ENCODE peak calls at places on chromosomes 13 and 19, in nine cellular contexts. One of them, this sample, is unnamed.

GRCh38 chr13:20654156-20654555 is 49.3 kb upstream of the IL17D start:
- DNase-seq in sigmoid colon: no peak
- DNase-seq in GM12878: no peak
- DNase-seq in HCT116: no peak
- DNase-seq in suprapubic skin: no peak
- DNase-seq in prostate gland: no peak
- DNase-seq in esophagus muscularis mucosa: no peak
- DNase-seq in stomach: no peak
- DNase-seq in transverse colon: no peak
- DNase-seq in this sample: no peak

GRCh38 chr13:35882722-35883497 is 248.3 kb downstream of the DCLK1 start:
- DNase-seq in sigmoid colon: no peak
- DNase-seq in GM12878: no peak
- DNase-seq in HCT116: no peak
- DNase-seq in suprapubic skin: no peak
- DNase-seq in prostate gland: no peak
- DNase-seq in esophagus muscularis mucosa: no peak
- DNase-seq in stomach: no peak
- DNase-seq in transverse colon: no peak
- DNase-seq in this sample: no peak

GRCh38 chr19:53958168-53958571 is 4.6 kb upstream of the CACNG8 start:
- DNase-seq in sigmoid colon: no peak
- DNase-seq in GM12878: no peak
- DNase-seq in HCT116: no peak
- DNase-seq in suprapubic skin: no peak
- DNase-seq in prostate gland: no peak
- DNase-seq in esophagus muscularis mucosa: no peak
- DNase-seq in stomach: no peak
- DNase-seq in transverse colon: no peak
- DNase-seq in this sample: no peak

GRCh38 chr19:32830231-32831014 is 39.1 kb downstream of the SLC7A9 start:
- DNase-seq in sigmoid colon: no peak
- DNase-seq in GM12878: no peak
- DNase-seq in HCT116: no peak
- DNase-seq in suprapubic skin: no peak
- DNase-seq in prostate gland: no peak
- DNase-seq in esophagus muscularis mucosa: no peak
- DNase-seq in stomach: no peak
- DNase-seq in transverse colon: no peak
- DNase-seq in this sample: no peak

GRCh38 chr13:105167385-105167784 is 1368.1 kb downstream of the EFNB2 start:
- DNase-seq in sigmoid colon: no peak
- DNase-seq in GM12878: no peak
- DNase-seq in HCT116: no peak
- DNase-seq in suprapubic skin: no peak
- DNase-seq in prostate gland: no peak
- DNase-seq in esophagus muscularis mucosa: no peak
- DNase-seq in stomach: no peak
- DNase-seq in transverse colon: no peak
- DNase-seq in this sample: no peak

GRCh38 chr19:4449022-4449825 is 8.4 kb downstream of the UBXN6 start:
- DNase-seq in sigmoid colon: peak; percentile 88
- DNase-seq in GM12878: no peak
- DNase-seq in HCT116: no peak
- DNase-seq in suprapubic skin: no peak
- DNase-seq in prostate gland: peak; percentile 89
- DNase-seq in esophagus muscularis mucosa: no peak
- DNase-seq in stomach: no peak
- DNase-seq in transverse colon: no peak
- DNase-seq in this sample: peak; percentile 66

GRCh38 chr13:31431722-31432137 is 232.0 kb downstream of the B3GLCT start:
- DNase-seq in sigmoid colon: no peak
- DNase-seq in GM12878: no peak
- DNase-seq in HCT116: peak; percentile 22
- DNase-seq in suprapubic skin: no peak
- DNase-seq in prostate gland: peak; percentile 9
- DNase-seq in esophagus muscularis mucosa: no peak
- DNase-seq in stomach: peak; percentile 51
- DNase-seq in transverse colon: peak; percentile 52
- DNase-seq in this sample: no peak

GRCh38 chr13:99382428-99383133 is 75.4 kb upstream of the GPR183 start:
- DNase-seq in sigmoid colon: peak; percentile 50
- DNase-seq in GM12878: no peak
- DNase-seq in HCT116: no peak
- DNase-seq in suprapubic skin: no peak
- DNase-seq in prostate gland: no peak
- DNase-seq in esophagus muscularis mucosa: no peak
- DNase-seq in stomach: no peak
- DNase-seq in transverse colon: peak; percentile 73
- DNase-seq in this sample: no peak

GRCh38 chr13:65342938-65343337 is 1887.2 kb downstream of the PCDH9 start:
- DNase-seq in sigmoid colon: no peak
- DNase-seq in GM12878: no peak
- DNase-seq in HCT116: no peak
- DNase-seq in suprapubic skin: no peak
- DNase-seq in prostate gland: no peak
- DNase-seq in esophagus muscularis mucosa: no peak
- DNase-seq in stomach: no peak
- DNase-seq in transverse colon: no peak
- DNase-seq in this sample: no peak

GRCh38 chr19:15104003-15104402 is 3.2 kb upstream of the SYDE1 start:
- DNase-seq in sigmoid colon: no peak
- DNase-seq in GM12878: no peak
- DNase-seq in HCT116: no peak
- DNase-seq in suprapubic skin: no peak
- DNase-seq in prostate gland: no peak
- DNase-seq in esophagus muscularis mucosa: no peak
- DNase-seq in stomach: no peak
- DNase-seq in transverse colon: no peak
- DNase-seq in this sample: no peak

GRCh38 chr13:48038763-48039162 is 1.2 kb downstream of the NUDT15 start:
- DNase-seq in sigmoid colon: no peak
- DNase-seq in GM12878: no peak
- DNase-seq in HCT116: no peak
- DNase-seq in suprapubic skin: no peak
- DNase-seq in prostate gland: no peak
- DNase-seq in esophagus muscularis mucosa: no peak
- DNase-seq in stomach: no peak
- DNase-seq in transverse colon: no peak
- DNase-seq in this sample: no peak

DNA sequence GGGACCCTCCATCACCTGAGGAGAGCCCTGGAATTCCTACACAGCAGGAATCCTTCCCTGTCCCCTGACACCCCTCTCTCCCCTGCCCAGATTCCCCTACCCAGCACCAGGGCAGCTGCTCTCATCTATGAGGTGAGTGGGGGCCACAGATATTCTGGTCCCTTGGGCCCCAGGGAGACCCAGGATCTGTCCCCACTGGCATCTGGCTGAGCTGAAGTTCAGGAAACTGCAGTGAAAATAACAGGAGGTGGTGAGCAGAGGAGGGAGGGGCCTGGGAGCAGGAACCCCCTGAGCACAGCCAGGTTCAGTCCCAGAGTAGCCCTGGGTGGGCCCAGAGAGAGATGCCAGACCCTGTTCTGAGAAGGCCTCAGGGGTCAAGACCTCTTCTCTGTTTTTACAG is 10.1 kb downstream of the CEACAM21 start:
- DNase-seq in sigmoid colon: no peak
- DNase-seq in GM12878: no peak
- DNase-seq in HCT116: no peak
- DNase-seq in suprapubic skin: no peak
- DNase-seq in prostate gland: no peak
- DNase-seq in esophagus muscularis mucosa: peak; percentile 53
- DNase-seq in stomach: no peak
- DNase-seq in transverse colon: no peak
- DNase-seq in this sample: no peak
- TF ChIP-seq POLR2AphosphoS5 in sigmoid colon: no peak
- TF ChIP-seq POLR2AphosphoS5 in GM12878: no peak
- TF ChIP-seq POLR2AphosphoS5 in HCT116: no peak
- TF ChIP-seq POLR2AphosphoS5 in suprapubic skin: no peak
- TF ChIP-seq POLR2AphosphoS5 in prostate gland: no peak
- TF ChIP-seq POLR2AphosphoS5 in esophagus muscularis mucosa: no peak
- TF ChIP-seq POLR2AphosphoS5 in stomach: no peak
- TF ChIP-seq POLR2AphosphoS5 in transverse colon: no peak
- TF ChIP-seq POLR2AphosphoS5 in this sample: no peak

GRCh38 chr13:22074403-22074802 is 403.5 kb downstream of the FGF9 start:
- DNase-seq in sigmoid colon: no peak
- DNase-seq in GM12878: no peak
- DNase-seq in HCT116: no peak
- DNase-seq in suprapubic skin: no peak
- DNase-seq in prostate gland: no peak
- DNase-seq in esophagus muscularis mucosa: no peak
- DNase-seq in stomach: no peak
- DNase-seq in transverse colon: no peak
- DNase-seq in this sample: no peak
- TF ChIP-seq POLR2A in sigmoid colon: no peak
- TF ChIP-seq POLR2A in GM12878: no peak
- TF ChIP-seq POLR2A in HCT116: no peak
- TF ChIP-seq POLR2A in suprapubic skin: no peak
- TF ChIP-seq POLR2A in prostate gland: no peak
- TF ChIP-seq POLR2A in esophagus muscularis mucosa: no peak
- TF ChIP-seq POLR2A in stomach: no peak
- TF ChIP-seq POLR2A in transverse colon: no peak
- TF ChIP-seq POLR2A in this sample: no peak

DNA sequence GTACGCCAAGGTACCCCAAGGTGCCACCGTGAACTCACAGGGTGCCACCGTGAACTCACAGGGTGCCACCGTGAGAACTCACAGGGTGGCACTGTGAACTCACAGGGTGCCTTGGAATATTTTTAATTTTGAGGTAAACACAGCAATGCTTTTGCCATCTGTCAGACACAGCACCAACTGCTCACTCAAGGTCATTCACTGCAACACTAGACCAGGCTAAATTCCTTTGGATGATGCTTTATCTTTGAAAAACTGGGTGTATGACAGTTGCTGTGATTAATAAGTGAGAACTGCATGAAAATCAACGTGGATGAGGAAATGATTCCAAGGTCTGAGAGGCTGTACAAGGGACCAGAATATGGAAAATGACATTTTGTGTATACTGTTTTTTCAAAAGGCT is 18.9 kb downstream of the SAFB2 start:
- DNase-seq in sigmoid colon: no peak
- DNase-seq in GM12878: no peak
- DNase-seq in HCT116: no peak
- DNase-seq in suprapubic skin: no peak
- DNase-seq in prostate gland: no peak
- DNase-seq in esophagus muscularis mucosa: no peak
- DNase-seq in stomach: no peak
- DNase-seq in transverse colon: no peak
- DNase-seq in this sample: no peak
- H3K36me3 ChIP-seq in sigmoid colon: peaks cover 42% of the 10 kb centered on the region
- H3K36me3 ChIP-seq in GM12878: peaks cover 59% of the 10 kb centered on the region
- H3K36me3 ChIP-seq in HCT116: peaks cover 75% of the 10 kb centered on the region
- H3K36me3 ChIP-seq in suprapubic skin: peaks cover 93% of the 10 kb centered on the region
- H3K36me3 ChIP-seq in prostate gland: peaks cover 9% of the 10 kb centered on the region
- H3K36me3 ChIP-seq in esophagus muscularis mucosa: peaks cover 98% of the 10 kb centered on the region
- H3K36me3 ChIP-seq in stomach: peaks cover 90% of the 10 kb centered on the region
- H3K36me3 ChIP-seq in transverse colon: peaks cover 83% of the 10 kb centered on the region
- H3K36me3 ChIP-seq in this sample: peaks cover 16% of the 10 kb centered on the region

DNA sequence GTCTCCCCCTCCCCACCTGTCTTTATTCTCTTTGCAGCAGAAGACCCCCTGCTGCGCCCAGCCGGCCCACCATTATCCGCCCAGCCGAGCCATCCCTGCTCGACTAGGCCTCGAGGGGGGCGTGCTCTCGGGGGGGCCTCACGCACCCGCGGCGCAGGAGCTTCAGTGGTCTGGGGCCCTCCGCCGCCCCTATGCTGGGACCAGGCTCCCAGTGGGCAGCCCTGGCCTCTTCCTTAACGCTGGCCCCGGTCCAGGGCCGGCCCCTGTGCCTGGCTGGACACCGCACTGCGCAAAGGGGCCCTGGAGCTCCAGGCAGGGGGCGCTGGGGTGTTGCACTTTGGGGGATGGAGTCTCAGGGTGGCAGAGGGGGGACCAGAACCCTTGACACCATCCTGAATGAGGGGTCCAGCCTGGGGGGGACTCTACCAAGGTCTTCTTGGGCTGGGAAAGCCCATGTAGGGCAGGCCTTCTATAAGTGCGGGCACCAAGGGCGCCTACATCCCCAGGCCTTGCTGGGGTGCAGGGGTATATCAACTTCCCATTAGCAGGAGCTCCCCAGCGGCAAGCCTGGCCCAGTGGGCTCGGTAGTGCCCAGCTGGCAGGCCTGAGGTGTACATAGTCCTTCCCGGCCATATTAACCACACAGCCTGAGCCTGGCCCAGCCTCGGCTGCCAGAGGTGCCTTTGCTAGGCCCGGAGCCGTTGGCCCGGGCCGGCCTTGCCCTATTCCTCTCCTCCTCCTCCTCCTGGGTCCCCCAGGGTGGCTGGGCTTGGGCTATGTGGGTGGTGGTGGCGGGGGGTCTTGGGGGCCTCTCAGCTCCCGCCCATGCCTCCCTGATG is 4.9 kb downstream of the TMED1 start:
- DNase-seq in sigmoid colon: no peak
- DNase-seq in GM12878: no peak
- DNase-seq in HCT116: no peak
- DNase-seq in suprapubic skin: no peak
- DNase-seq in prostate gland: no peak
- DNase-seq in esophagus muscularis mucosa: no peak
- DNase-seq in stomach: no peak
- DNase-seq in transverse colon: no peak
- DNase-seq in this sample: no peak
- TF ChIP-seq POLR2AphosphoS5 in sigmoid colon: no peak
- TF ChIP-seq POLR2AphosphoS5 in GM12878: no peak
- TF ChIP-seq POLR2AphosphoS5 in HCT116: no peak
- TF ChIP-seq POLR2AphosphoS5 in suprapubic skin: no peak
- TF ChIP-seq POLR2AphosphoS5 in prostate gland: no peak
- TF ChIP-seq POLR2AphosphoS5 in esophagus muscularis mucosa: no peak
- TF ChIP-seq POLR2AphosphoS5 in stomach: no peak
- TF ChIP-seq POLR2AphosphoS5 in transverse colon: no peak
- TF ChIP-seq POLR2AphosphoS5 in this sample: no peak

GRCh38 chr19:31127132-31127967 is 221.9 kb downstream of the TSHZ3 start:
- DNase-seq in sigmoid colon: peak; percentile 68
- DNase-seq in GM12878: no peak
- DNase-seq in HCT116: no peak
- DNase-seq in suprapubic skin: no peak
- DNase-seq in prostate gland: peak; percentile 36
- DNase-seq in esophagus muscularis mucosa: no peak
- DNase-seq in stomach: no peak
- DNase-seq in transverse colon: peak; percentile 24
- DNase-seq in this sample: no peak
- TF ChIP-seq POLR2A in sigmoid colon: no peak
- TF ChIP-seq POLR2A in GM12878: no peak
- TF ChIP-seq POLR2A in HCT116: no peak
- TF ChIP-seq POLR2A in suprapubic skin: no peak
- TF ChIP-seq POLR2A in prostate gland: no peak
- TF ChIP-seq POLR2A in esophagus muscularis mucosa: no peak
- TF ChIP-seq POLR2A in stomach: no peak
- TF ChIP-seq POLR2A in transverse colon: no peak
- TF ChIP-seq POLR2A in this sample: no peak

This sample was measured in breast epithelium.